ENCODE peak calls at places on chromosomes 16 and 17, in seven cellular contexts. T is A673; L is tibial nerve; R is GM23338; S is ovary; P is CD8-positive, alpha-beta T cell; Y is breast epithelium. Q is an unnamed sample.

GRCh38 chr16:12903325-12904040 is 2.1 kb downstream of the SHISA9 start:
- DNase-seq in S (no peak), R (peak; percentile 69), Y (no peak), T (no peak), L (no peak), P (no peak), Q (no peak)

GRCh38 chr17:38606646-38607611 is 1.2 kb upstream of the SRCIN1 start:
- DNase-seq in P (no peak), L (no peak), T (no peak), Y (no peak), S (no peak), R (peak; percentile 63), Q (peak; percentile 78)

GRCh38 chr17:10311131-10311530 is 61.7 kb downstream of the MYH13 start:
- DNase-seq in R (no peak), T (no peak), L (no peak), P (no peak), Y (no peak), S (no peak), Q (no peak)

GRCh38 chr17:39069114-39069756 is 82.2 kb downstream of the PLXDC1 start:
- DNase-seq in R (peak; percentile 82), L (no peak), P (peak; percentile 22), Y (no peak), T (peak; percentile 45), S (no peak), Q (no peak)

GRCh38 chr16:83907926-83908325 is 9.0 kb downstream of the MLYCD start:
- DNase-seq in P (no peak), R (no peak), Y (no peak), L (no peak), S (no peak), T (no peak), Q (no peak)

GRCh38 chr16:80547145-80547544 is 6.4 kb downstream of the DYNLRB2 start:
- DNase-seq in T (no peak), P (no peak), L (no peak), R (no peak), S (no peak), Y (no peak), Q (no peak)

GRCh38 chr16:4888428-4889135 is 41.3 kb downstream of the UBN1 start:
- DNase-seq in R (no peak), P (no peak), Y (no peak), S (no peak), T (no peak), L (no peak), Q (no peak)

GRCh38 chr16:72162105-72162680 is 9.8 kb downstream of the PMFBP1 start:
- DNase-seq in P (no peak), Y (no peak), R (peak; percentile 7), T (no peak), L (no peak), S (no peak), Q (no peak)

GRCh38 chr16:1258906-1259759 is 3.3 kb downstream of the TPSD1 start:
- DNase-seq in L (no peak), Y (no peak), S (no peak), R (peak; percentile 45), T (no peak), P (no peak), Q (no peak)

GRCh38 chr17:58569216-58569615 is 54.8 kb upstream of the MTMR4 start:
- DNase-seq in P (no peak), Y (no peak), R (no peak), S (no peak), L (no peak), T (no peak), Q (no peak)

GRCh38 chr17:752620-753219 is 656 bp upstream of the GEMIN4 start:
- DNase-seq in L (peak; percentile 64), P (no peak), R (peak; percentile 69), S (peak; percentile 85), Y (peak; percentile 68), T (peak; percentile 76), Q (no peak)

DNA sequence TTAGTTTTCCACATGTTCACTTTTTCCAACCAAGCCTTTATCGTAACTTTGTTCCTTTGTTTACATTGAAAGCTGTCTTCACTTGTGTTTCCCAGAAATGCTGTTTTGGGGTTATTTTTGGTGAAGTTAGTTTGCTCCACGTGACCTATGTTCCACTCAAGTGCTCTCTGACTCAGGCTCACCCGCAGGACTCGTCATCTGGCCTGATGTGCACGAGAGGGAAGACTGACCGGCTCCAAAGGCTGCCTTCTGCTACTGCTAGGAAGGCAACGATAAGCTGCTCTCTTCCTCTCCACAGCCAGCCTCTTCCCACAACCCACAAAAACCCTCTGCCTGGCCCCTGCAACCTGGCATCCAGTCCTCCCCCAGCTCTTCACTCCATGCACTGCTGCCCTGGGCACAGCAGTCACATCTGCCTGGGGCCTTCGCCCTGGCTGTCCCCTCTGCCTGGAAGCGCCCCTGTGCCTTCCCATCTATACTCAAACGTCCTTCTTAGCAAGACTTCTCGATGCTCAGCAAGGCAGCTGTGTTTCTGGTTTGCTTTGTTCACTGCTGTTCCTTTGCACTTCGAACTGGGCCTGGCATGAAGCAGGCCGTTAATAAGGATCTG is 28.0 kb downstream of the ZCCHC14 start:
- DNase-seq in L (peak; percentile 81), Y (peak; percentile 47), S (peak; percentile 74), P (peak; percentile 34), R (no peak), T (no peak), Q (no peak)
- H3K4me3 ChIP-seq in L (peak overlapping the region; percentile 16), Y (peak overlapping the region; percentile 52), S (peak overlapping the region; percentile 9), P (no peak overlapping the region), R (no peak overlapping the region), T (no peak overlapping the region), Q (no peak overlapping the region)

GRCh38 chr17:67443931-67444597 is 67.0 kb downstream of the PITPNC1 start:
- DNase-seq in P (no peak), S (no peak), T (peak; percentile 87), Y (no peak), L (no peak), R (no peak), Q (no peak)
- H3K27ac ChIP-seq in P (no peak overlapping the region), S (no peak overlapping the region), T (peak overlapping the region; percentile 79), Y (peak overlapping the region; percentile 26), L (no peak overlapping the region), R (peak overlapping the region; percentile 88), Q (no peak overlapping the region)

GRCh38 chr17:42798383-42799380 is at the start of the genes CNTD1 and COA3:
- DNase-seq in L (peak; percentile 67), Y (peak; percentile 63), R (peak; percentile 96), P (peak; percentile 77), S (peak; percentile 89), T (peak; percentile 88), Q (peak; percentile 90)
- TF ChIP-seq CTCF in L (no peak), Y (no peak), R (no peak), P (no peak), S (peak; percentile 18), T (no peak), Q (no peak)

GRCh38 chr17:18187816-18188761 is 4.5 kb downstream of the ALKBH5 start:
- DNase-seq in L (no peak), Y (no peak), R (no peak), P (no peak), T (no peak), S (no peak), Q (no peak)
- H3K4me3 ChIP-seq in L (peak overlapping the region; percentile 14), Y (peak overlapping the region; percentile 77), R (peak overlapping the region; percentile 67), P (peak overlapping the region; percentile 58), T (peak overlapping the region; percentile 92), S (peak overlapping the region; percentile 95), Q (peak overlapping the region; percentile 94)